ENCODE peak calls at places on chromosomes 12 and 14, in nine cellular contexts. One of them, this sample, is unnamed.

GRCh38 chr12:86914716-86915115 is 658.5 kb upstream of the MGAT4C start:
- DNase-seq in stimulated activated effector memory CD8-positive, alpha-beta T cell treated with anti-CD3 and anti-CD28 coated beads, Interleukin-12 subunit alpha, Interleukin-12 subunit beta, amount 100 ng/mL, for 72 hours: no peak
- DNase-seq in EH: no peak
- DNase-seq in type B pancreatic cell: no peak
- DNase-seq in AG04450: peak
- DNase-seq in CD8-positive, alpha-beta memory T cell: no peak
- DNase-seq in astrocyte of the spinal cord: peak
- DNase-seq in HuH-7: peak
- DNase-seq in HEK293T: peak
- DNase-seq in this sample: peak

GRCh38 chr12:14185441-14186192 is 179.9 kb upstream of the ATF7IP start:
- DNase-seq in stimulated activated effector memory CD8-positive, alpha-beta T cell treated with anti-CD3 and anti-CD28 coated beads, Interleukin-12 subunit alpha, Interleukin-12 subunit beta, amount 100 ng/mL, for 72 hours: no peak
- DNase-seq in EH: peak
- DNase-seq in type B pancreatic cell: no peak
- DNase-seq in AG04450: peak
- DNase-seq in CD8-positive, alpha-beta memory T cell: no peak
- DNase-seq in astrocyte of the spinal cord: peak
- DNase-seq in HuH-7: peak
- DNase-seq in HEK293T: peak
- DNase-seq in this sample: peak

GRCh38 chr14:69079747-69080146 is 73.2 kb downstream of the DCAF5 start:
- DNase-seq in stimulated activated effector memory CD8-positive, alpha-beta T cell treated with anti-CD3 and anti-CD28 coated beads, Interleukin-12 subunit alpha, Interleukin-12 subunit beta, amount 100 ng/mL, for 72 hours: no peak
- DNase-seq in EH: no peak
- DNase-seq in type B pancreatic cell: no peak
- DNase-seq in AG04450: no peak
- DNase-seq in CD8-positive, alpha-beta memory T cell: no peak
- DNase-seq in astrocyte of the spinal cord: no peak
- DNase-seq in HuH-7: no peak
- DNase-seq in HEK293T: no peak
- DNase-seq in this sample: no peak

GRCh38 chr14:45198551-45198950 is 54.5 kb downstream of the MIS18BP1 start:
- DNase-seq in stimulated activated effector memory CD8-positive, alpha-beta T cell treated with anti-CD3 and anti-CD28 coated beads, Interleukin-12 subunit alpha, Interleukin-12 subunit beta, amount 100 ng/mL, for 72 hours: no peak
- DNase-seq in EH: peak
- DNase-seq in type B pancreatic cell: no peak
- DNase-seq in AG04450: no peak
- DNase-seq in CD8-positive, alpha-beta memory T cell: no peak
- DNase-seq in astrocyte of the spinal cord: peak
- DNase-seq in HuH-7: no peak
- DNase-seq in HEK293T: no peak
- DNase-seq in this sample: no peak

GRCh38 chr12:112638420-112638819 is 153.1 kb upstream of the RPH3A start:
- DNase-seq in stimulated activated effector memory CD8-positive, alpha-beta T cell treated with anti-CD3 and anti-CD28 coated beads, Interleukin-12 subunit alpha, Interleukin-12 subunit beta, amount 100 ng/mL, for 72 hours: no peak
- DNase-seq in EH: no peak
- DNase-seq in type B pancreatic cell: no peak
- DNase-seq in AG04450: no peak
- DNase-seq in CD8-positive, alpha-beta memory T cell: no peak
- DNase-seq in astrocyte of the spinal cord: no peak
- DNase-seq in HuH-7: no peak
- DNase-seq in HEK293T: no peak
- DNase-seq in this sample: no peak

GRCh38 chr12:95218852-95219171 is 1.2 kb downstream of the VEZT start:
- DNase-seq in stimulated activated effector memory CD8-positive, alpha-beta T cell treated with anti-CD3 and anti-CD28 coated beads, Interleukin-12 subunit alpha, Interleukin-12 subunit beta, amount 100 ng/mL, for 72 hours: peak
- DNase-seq in EH: no peak
- DNase-seq in type B pancreatic cell: no peak
- DNase-seq in AG04450: no peak
- DNase-seq in CD8-positive, alpha-beta memory T cell: no peak
- DNase-seq in astrocyte of the spinal cord: no peak
- DNase-seq in HuH-7: no peak
- DNase-seq in HEK293T: no peak
- DNase-seq in this sample: no peak

GRCh38 chr12:32248594-32249140 is 142.0 kb downstream of the BICD1 start:
- DNase-seq in stimulated activated effector memory CD8-positive, alpha-beta T cell treated with anti-CD3 and anti-CD28 coated beads, Interleukin-12 subunit alpha, Interleukin-12 subunit beta, amount 100 ng/mL, for 72 hours: no peak
- DNase-seq in EH: peak
- DNase-seq in type B pancreatic cell: no peak
- DNase-seq in AG04450: no peak
- DNase-seq in CD8-positive, alpha-beta memory T cell: no peak
- DNase-seq in astrocyte of the spinal cord: no peak
- DNase-seq in HuH-7: no peak
- DNase-seq in HEK293T: no peak
- DNase-seq in this sample: no peak

GRCh38 chr14:75184447-75184846 is 8.0 kb upstream of the TMED10 start:
- DNase-seq in stimulated activated effector memory CD8-positive, alpha-beta T cell treated with anti-CD3 and anti-CD28 coated beads, Interleukin-12 subunit alpha, Interleukin-12 subunit beta, amount 100 ng/mL, for 72 hours: no peak
- DNase-seq in EH: peak
- DNase-seq in type B pancreatic cell: no peak
- DNase-seq in AG04450: no peak
- DNase-seq in CD8-positive, alpha-beta memory T cell: no peak
- DNase-seq in astrocyte of the spinal cord: peak
- DNase-seq in HuH-7: no peak
- DNase-seq in HEK293T: no peak
- DNase-seq in this sample: no peak

GRCh38 chr14:36217732-36218131 is 41.2 kb upstream of the PTCSC3 start:
- DNase-seq in stimulated activated effector memory CD8-positive, alpha-beta T cell treated with anti-CD3 and anti-CD28 coated beads, Interleukin-12 subunit alpha, Interleukin-12 subunit beta, amount 100 ng/mL, for 72 hours: no peak
- DNase-seq in EH: no peak
- DNase-seq in type B pancreatic cell: no peak
- DNase-seq in AG04450: no peak
- DNase-seq in CD8-positive, alpha-beta memory T cell: no peak
- DNase-seq in astrocyte of the spinal cord: no peak
- DNase-seq in HuH-7: no peak
- DNase-seq in HEK293T: no peak
- DNase-seq in this sample: no peak

GRCh38 chr12:103540319-103540718 is 44.6 kb upstream of the C12orf42 start:
- DNase-seq in stimulated activated effector memory CD8-positive, alpha-beta T cell treated with anti-CD3 and anti-CD28 coated beads, Interleukin-12 subunit alpha, Interleukin-12 subunit beta, amount 100 ng/mL, for 72 hours: no peak
- DNase-seq in EH: no peak
- DNase-seq in type B pancreatic cell: no peak
- DNase-seq in AG04450: no peak
- DNase-seq in CD8-positive, alpha-beta memory T cell: no peak
- DNase-seq in astrocyte of the spinal cord: no peak
- DNase-seq in HuH-7: no peak
- DNase-seq in HEK293T: no peak
- DNase-seq in this sample: no peak

GRCh38 chr12:86254399-86255107 is 1.6 kb downstream of the MGAT4C start:
- DNase-seq in stimulated activated effector memory CD8-positive, alpha-beta T cell treated with anti-CD3 and anti-CD28 coated beads, Interleukin-12 subunit alpha, Interleukin-12 subunit beta, amount 100 ng/mL, for 72 hours: no peak
- DNase-seq in EH: no peak
- DNase-seq in type B pancreatic cell: no peak
- DNase-seq in AG04450: no peak
- DNase-seq in CD8-positive, alpha-beta memory T cell: no peak
- DNase-seq in astrocyte of the spinal cord: peak
- DNase-seq in HuH-7: no peak
- DNase-seq in HEK293T: no peak
- DNase-seq in this sample: no peak

GRCh38 chr14:103118663-103119404 is 4.4 kb upstream of the TNFAIP2 start:
- DNase-seq in stimulated activated effector memory CD8-positive, alpha-beta T cell treated with anti-CD3 and anti-CD28 coated beads, Interleukin-12 subunit alpha, Interleukin-12 subunit beta, amount 100 ng/mL, for 72 hours: no peak
- DNase-seq in EH: no peak
- DNase-seq in type B pancreatic cell: no peak
- DNase-seq in AG04450: no peak
- DNase-seq in CD8-positive, alpha-beta memory T cell: no peak
- DNase-seq in astrocyte of the spinal cord: no peak
- DNase-seq in HuH-7: no peak
- DNase-seq in HEK293T: no peak
- DNase-seq in this sample: no peak

GRCh38 chr12:116053479-116054195 is 223.9 kb downstream of the MED13L start:
- DNase-seq in stimulated activated effector memory CD8-positive, alpha-beta T cell treated with anti-CD3 and anti-CD28 coated beads, Interleukin-12 subunit alpha, Interleukin-12 subunit beta, amount 100 ng/mL, for 72 hours: no peak
- DNase-seq in EH: peak
- DNase-seq in type B pancreatic cell: no peak
- DNase-seq in AG04450: no peak
- DNase-seq in CD8-positive, alpha-beta memory T cell: no peak
- DNase-seq in astrocyte of the spinal cord: peak
- DNase-seq in HuH-7: peak
- DNase-seq in HEK293T: no peak
- DNase-seq in this sample: no peak

GRCh38 chr12:54959291-54960018 is 25.1 kb downstream of the TESPA1 start:
- DNase-seq in stimulated activated effector memory CD8-positive, alpha-beta T cell treated with anti-CD3 and anti-CD28 coated beads, Interleukin-12 subunit alpha, Interleukin-12 subunit beta, amount 100 ng/mL, for 72 hours: no peak
- DNase-seq in EH: no peak
- DNase-seq in type B pancreatic cell: no peak
- DNase-seq in AG04450: no peak
- DNase-seq in CD8-positive, alpha-beta memory T cell: no peak
- DNase-seq in astrocyte of the spinal cord: no peak
- DNase-seq in HuH-7: no peak
- DNase-seq in HEK293T: no peak
- DNase-seq in this sample: no peak

GRCh38 chr14:36656769-36657408 is 4.8 kb upstream of the PAX9 start:
- DNase-seq in stimulated activated effector memory CD8-positive, alpha-beta T cell treated with anti-CD3 and anti-CD28 coated beads, Interleukin-12 subunit alpha, Interleukin-12 subunit beta, amount 100 ng/mL, for 72 hours: no peak
- DNase-seq in EH: no peak
- DNase-seq in type B pancreatic cell: no peak
- DNase-seq in AG04450: no peak
- DNase-seq in CD8-positive, alpha-beta memory T cell: no peak
- DNase-seq in astrocyte of the spinal cord: no peak
- DNase-seq in HuH-7: no peak
- DNase-seq in HEK293T: no peak
- DNase-seq in this sample: no peak

GRCh38 chr12:52473738-52474137 is at the start of gene KRT6C:
- DNase-seq in stimulated activated effector memory CD8-positive, alpha-beta T cell treated with anti-CD3 and anti-CD28 coated beads, Interleukin-12 subunit alpha, Interleukin-12 subunit beta, amount 100 ng/mL, for 72 hours: no peak
- DNase-seq in EH: no peak
- DNase-seq in type B pancreatic cell: no peak
- DNase-seq in AG04450: no peak
- DNase-seq in CD8-positive, alpha-beta memory T cell: no peak
- DNase-seq in astrocyte of the spinal cord: no peak
- DNase-seq in HuH-7: no peak
- DNase-seq in HEK293T: no peak
- DNase-seq in this sample: no peak

GRCh38 chr14:105180598-105181528 is at the start of gene NUDT14:
- DNase-seq in stimulated activated effector memory CD8-positive, alpha-beta T cell treated with anti-CD3 and anti-CD28 coated beads, Interleukin-12 subunit alpha, Interleukin-12 subunit beta, amount 100 ng/mL, for 72 hours: peak
- DNase-seq in EH: peak
- DNase-seq in type B pancreatic cell: peak
- DNase-seq in AG04450: no peak
- DNase-seq in CD8-positive, alpha-beta memory T cell: peak
- DNase-seq in astrocyte of the spinal cord: no peak
- DNase-seq in HuH-7: peak
- DNase-seq in HEK293T: peak
- DNase-seq in this sample: peak

GRCh38 chr12:56571131-56571530 is 49.5 kb downstream of the RBMS2 start:
- DNase-seq in stimulated activated effector memory CD8-positive, alpha-beta T cell treated with anti-CD3 and anti-CD28 coated beads, Interleukin-12 subunit alpha, Interleukin-12 subunit beta, amount 100 ng/mL, for 72 hours: no peak
- DNase-seq in EH: no peak
- DNase-seq in type B pancreatic cell: no peak
- DNase-seq in AG04450: no peak
- DNase-seq in CD8-positive, alpha-beta memory T cell: no peak
- DNase-seq in astrocyte of the spinal cord: no peak
- DNase-seq in HuH-7: no peak
- DNase-seq in HEK293T: no peak
- DNase-seq in this sample: no peak

GRCh38 chr12:101596172-101596571 is 1.4 kb downstream of the MYBPC1 start:
- DNase-seq in stimulated activated effector memory CD8-positive, alpha-beta T cell treated with anti-CD3 and anti-CD28 coated beads, Interleukin-12 subunit alpha, Interleukin-12 subunit beta, amount 100 ng/mL, for 72 hours: no peak
- DNase-seq in EH: no peak
- DNase-seq in type B pancreatic cell: no peak
- DNase-seq in AG04450: no peak
- DNase-seq in CD8-positive, alpha-beta memory T cell: no peak
- DNase-seq in astrocyte of the spinal cord: no peak
- DNase-seq in HuH-7: no peak
- DNase-seq in HEK293T: no peak
- DNase-seq in this sample: no peak

GRCh38 chr14:33782923-33783322 is 168.0 kb downstream of the EGLN3 start:
- DNase-seq in stimulated activated effector memory CD8-positive, alpha-beta T cell treated with anti-CD3 and anti-CD28 coated beads, Interleukin-12 subunit alpha, Interleukin-12 subunit beta, amount 100 ng/mL, for 72 hours: no peak
- DNase-seq in EH: no peak
- DNase-seq in type B pancreatic cell: no peak
- DNase-seq in AG04450: no peak
- DNase-seq in CD8-positive, alpha-beta memory T cell: no peak
- DNase-seq in astrocyte of the spinal cord: no peak
- DNase-seq in HuH-7: no peak
- DNase-seq in HEK293T: peak
- DNase-seq in this sample: no peak

GRCh38 chr12:10982244-10982643 is 4.5 kb downstream of the TAS2R50 start:
- DNase-seq in stimulated activated effector memory CD8-positive, alpha-beta T cell treated with anti-CD3 and anti-CD28 coated beads, Interleukin-12 subunit alpha, Interleukin-12 subunit beta, amount 100 ng/mL, for 72 hours: peak
- DNase-seq in EH: no peak
- DNase-seq in type B pancreatic cell: no peak
- DNase-seq in AG04450: no peak
- DNase-seq in CD8-positive, alpha-beta memory T cell: peak
- DNase-seq in astrocyte of the spinal cord: no peak
- DNase-seq in HuH-7: no peak
- DNase-seq in HEK293T: no peak
- DNase-seq in this sample: no peak

GRCh38 chr14:72682188-72682587 is 211.7 kb downstream of the DPF3 start:
- DNase-seq in stimulated activated effector memory CD8-positive, alpha-beta T cell treated with anti-CD3 and anti-CD28 coated beads, Interleukin-12 subunit alpha, Interleukin-12 subunit beta, amount 100 ng/mL, for 72 hours: no peak
- DNase-seq in EH: peak
- DNase-seq in type B pancreatic cell: no peak
- DNase-seq in AG04450: no peak
- DNase-seq in CD8-positive, alpha-beta memory T cell: no peak
- DNase-seq in astrocyte of the spinal cord: peak
- DNase-seq in HuH-7: no peak
- DNase-seq in HEK293T: no peak
- DNase-seq in this sample: no peak

GRCh38 chr12:117105902-117106301 is 6.7 kb upstream of the TESC start:
- DNase-seq in stimulated activated effector memory CD8-positive, alpha-beta T cell treated with anti-CD3 and anti-CD28 coated beads, Interleukin-12 subunit alpha, Interleukin-12 subunit beta, amount 100 ng/mL, for 72 hours: no peak
- DNase-seq in EH: no peak
- DNase-seq in type B pancreatic cell: no peak
- DNase-seq in AG04450: no peak
- DNase-seq in CD8-positive, alpha-beta memory T cell: peak
- DNase-seq in astrocyte of the spinal cord: no peak
- DNase-seq in HuH-7: no peak
- DNase-seq in HEK293T: no peak
- DNase-seq in this sample: no peak

GRCh38 chr12:79920421-79921238 is 14.3 kb downstream of the PPP1R12A start:
- DNase-seq in stimulated activated effector memory CD8-positive, alpha-beta T cell treated with anti-CD3 and anti-CD28 coated beads, Interleukin-12 subunit alpha, Interleukin-12 subunit beta, amount 100 ng/mL, for 72 hours: no peak
- DNase-seq in EH: no peak
- DNase-seq in type B pancreatic cell: no peak
- DNase-seq in AG04450: no peak
- DNase-seq in CD8-positive, alpha-beta memory T cell: no peak
- DNase-seq in astrocyte of the spinal cord: no peak
- DNase-seq in HuH-7: no peak
- DNase-seq in HEK293T: no peak
- DNase-seq in this sample: no peak

GRCh38 chr12:115423546-115423987 is 739.6 kb upstream of the TBX3 start:
- DNase-seq in stimulated activated effector memory CD8-positive, alpha-beta T cell treated with anti-CD3 and anti-CD28 coated beads, Interleukin-12 subunit alpha, Interleukin-12 subunit beta, amount 100 ng/mL, for 72 hours: no peak
- DNase-seq in EH: no peak
- DNase-seq in type B pancreatic cell: no peak
- DNase-seq in AG04450: no peak
- DNase-seq in CD8-positive, alpha-beta memory T cell: no peak
- DNase-seq in astrocyte of the spinal cord: no peak
- DNase-seq in HuH-7: peak
- DNase-seq in HEK293T: no peak
- DNase-seq in this sample: no peak

This sample was measured in hepatic stellate cell.